ENCODE peak calls at places on chromosomes 2 and 18, in four cellular contexts. One of them, this sample, is unnamed.

GRCh38 chr18:57585846-57586242 is 658 bp downstream of the FECH start:
- DNase-seq in HepG2: no peak
- DNase-seq in K562: no peak
- DNase-seq in WTC11: no peak
- DNase-seq in this sample: no peak

GRCh38 chr2:73109796-73110540 is 2.8 kb downstream of the RAB11FIP5 start:
- DNase-seq in K562: no peak
- DNase-seq in WTC11: no peak
- DNase-seq in HepG2: no peak
- DNase-seq in this sample: no peak

GRCh38 chr2:180191352-180192124 is 184.4 kb upstream of the CWC22 start:
- DNase-seq in HepG2: no peak
- DNase-seq in K562: no peak
- DNase-seq in WTC11: no peak
- DNase-seq in this sample: no peak

GRCh38 chr2:72007402-72007801 is 140.3 kb downstream of the CYP26B1 start:
- DNase-seq in K562: no peak
- DNase-seq in WTC11: no peak
- DNase-seq in HepG2: no peak
- DNase-seq in this sample: no peak

GRCh38 chr2:54471221-54471711 is 15.1 kb downstream of the SPTBN1 start:
- DNase-seq in HepG2: peak; percentile 90
- DNase-seq in WTC11: no peak
- DNase-seq in K562: no peak
- DNase-seq in this sample: peak; percentile 55

GRCh38 chr2:43206602-43207001 is 19.8 kb downstream of the ZFP36L2 start:
- DNase-seq in K562: no peak
- DNase-seq in HepG2: no peak
- DNase-seq in WTC11: no peak
- DNase-seq in this sample: no peak

GRCh38 chr2:60337142-60337497 is 216.3 kb downstream of the BCL11A start:
- DNase-seq in HepG2: no peak
- DNase-seq in WTC11: peak; percentile 52
- DNase-seq in K562: peak; percentile 8
- DNase-seq in this sample: no peak

GRCh38 chr2:99480390-99480789 is 9.4 kb downstream of the REV1 start:
- DNase-seq in HepG2: no peak
- DNase-seq in K562: no peak
- DNase-seq in WTC11: no peak
- DNase-seq in this sample: no peak

GRCh38 chr2:233915133-233915532 is 2.0 kb upstream of the TRPM8 start:
- DNase-seq in WTC11: no peak
- DNase-seq in K562: peak; percentile 3
- DNase-seq in HepG2: no peak
- DNase-seq in this sample: no peak

GRCh38 chr2:158967731-158968395 is 577 bp upstream of the TANC1 start:
- DNase-seq in WTC11: peak; percentile 58
- DNase-seq in HepG2: no peak
- DNase-seq in K562: no peak
- DNase-seq in this sample: no peak

GRCh38 chr18:58695772-58696171 is 24.5 kb downstream of the MALT1 start:
- DNase-seq in K562: no peak
- DNase-seq in HepG2: no peak
- DNase-seq in WTC11: no peak
- DNase-seq in this sample: no peak

GRCh38 chr2:190822038-190822437 is 58.6 kb upstream of the GLS start:
- DNase-seq in K562: no peak
- DNase-seq in HepG2: no peak
- DNase-seq in WTC11: no peak
- DNase-seq in this sample: no peak

GRCh38 chr2:119257198-119257597 is 33.6 kb downstream of the STEAP3 start:
- DNase-seq in WTC11: no peak
- DNase-seq in HepG2: no peak
- DNase-seq in K562: no peak
- DNase-seq in this sample: no peak

GRCh38 chr2:70688427-70688826 is 79.6 kb downstream of the ADD2 start:
- DNase-seq in WTC11: no peak
- DNase-seq in K562: no peak
- DNase-seq in HepG2: no peak
- DNase-seq in this sample: no peak

GRCh38 chr2:241112046-241112445 is 10.0 kb upstream of the MTERF4 start:
- DNase-seq in K562: no peak
- DNase-seq in HepG2: no peak
- DNase-seq in WTC11: no peak
- DNase-seq in this sample: no peak

GRCh38 chr2:160670618-160671017 is 177.0 kb upstream of the RBMS1 start:
- DNase-seq in HepG2: no peak
- DNase-seq in WTC11: no peak
- DNase-seq in K562: no peak
- DNase-seq in this sample: no peak

GRCh38 chr2:48912110-48912509 is 156.6 kb upstream of the LHCGR start:
- DNase-seq in WTC11: no peak
- DNase-seq in K562: peak; percentile 2
- DNase-seq in HepG2: no peak
- DNase-seq in this sample: no peak

GRCh38 chr2:161415467-161416293 is 417 bp upstream of the TBR1 start:
- DNase-seq in WTC11: no peak
- DNase-seq in K562: no peak
- DNase-seq in HepG2: peak; percentile 10
- DNase-seq in this sample: no peak

GRCh38 chr18:46481048-46481846 is 175.8 kb downstream of the LOXHD1 start:
- DNase-seq in WTC11: peak; percentile 80
- DNase-seq in K562: peak; percentile 56
- DNase-seq in HepG2: peak; percentile 28
- DNase-seq in this sample: no peak

GRCh38 chr18:48922203-48922800 is 28.5 kb downstream of the SMAD7 start:
- DNase-seq in K562: no peak
- DNase-seq in WTC11: peak; percentile 0
- DNase-seq in HepG2: no peak
- DNase-seq in this sample: no peak

GRCh38 chr2:190535586-190535985 is 1.1 kb upstream of the NEMP2 start:
- DNase-seq in WTC11: no peak
- DNase-seq in K562: no peak
- DNase-seq in HepG2: no peak
- DNase-seq in this sample: no peak

GRCh38 chr18:48166336-48166875 is 235.9 kb upstream of the SMAD2 start:
- DNase-seq in WTC11: no peak
- DNase-seq in K562: no peak
- DNase-seq in HepG2: no peak
- DNase-seq in this sample: no peak

GRCh38 chr2:219499555-219499954 is 864 bp downstream of the GMPPA start:
- DNase-seq in WTC11: no peak
- DNase-seq in K562: no peak
- DNase-seq in HepG2: no peak
- DNase-seq in this sample: no peak

GRCh38 chr2:238097988-238098853 is 1.9 kb upstream of the ESPNL start:
- DNase-seq in K562: peak; percentile 87
- DNase-seq in HepG2: no peak
- DNase-seq in WTC11: peak; percentile 81
- DNase-seq in this sample: no peak

GRCh38 chr2:20034821-20035220 is 16.6 kb downstream of the LAPTM4A start:
- DNase-seq in WTC11: no peak
- DNase-seq in K562: no peak
- DNase-seq in HepG2: no peak
- DNase-seq in this sample: no peak

GRCh38 chr2:62320657-62321357 is 124.9 kb downstream of the B3GNT2 start:
- DNase-seq in WTC11: no peak
- DNase-seq in HepG2: no peak
- DNase-seq in K562: no peak
- DNase-seq in this sample: no peak

GRCh38 chr18:11570770-11571169 is 38.6 kb upstream of the SLC35G4 start:
- DNase-seq in WTC11: no peak
- DNase-seq in K562: peak; percentile 17
- DNase-seq in HepG2: no peak
- DNase-seq in this sample: no peak

GRCh38 chr2:206647985-206648384 is 5.7 kb downstream of the FAM237A start:
- DNase-seq in HepG2: no peak
- DNase-seq in WTC11: no peak
- DNase-seq in K562: no peak
- DNase-seq in this sample: no peak

GRCh38 chr2:174771631-174772491 is 7.6 kb upstream of the CHRNA1 start:
- DNase-seq in HepG2: peak; percentile 64
- DNase-seq in K562: peak; percentile 71
- DNase-seq in WTC11: peak; percentile 90
- DNase-seq in this sample: no peak

GRCh38 chr2:230863031-230863430 is 1.7 kb upstream of the ITM2C start:
- DNase-seq in HepG2: no peak
- DNase-seq in WTC11: no peak
- DNase-seq in K562: no peak
- DNase-seq in this sample: no peak

GRCh38 chr2:45344071-45344470 is 267.0 kb downstream of the SRBD1 start:
- DNase-seq in K562: no peak
- DNase-seq in HepG2: no peak
- DNase-seq in WTC11: no peak
- DNase-seq in this sample: no peak

GRCh38 chr18:36526611-36527010 is 229.1 kb downstream of the FHOD3 start:
- DNase-seq in K562: no peak
- DNase-seq in HepG2: no peak
- DNase-seq in WTC11: no peak
- DNase-seq in this sample: no peak

GRCh38 chr2:235051436-235052260 is 99.8 kb downstream of the SH3BP4 start:
- DNase-seq in K562: no peak
- DNase-seq in HepG2: no peak
- DNase-seq in WTC11: no peak
- DNase-seq in this sample: no peak

GRCh38 chr2:150621800-150622199 is 134.3 kb upstream of the RND3 start:
- DNase-seq in WTC11: no peak
- DNase-seq in K562: no peak
- DNase-seq in HepG2: no peak
- DNase-seq in this sample: no peak

GRCh38 chr18:5295231-5295920 is at the start of gene ZBTB14:
- DNase-seq in K562: peak; percentile 82
- DNase-seq in HepG2: peak; percentile 36
- DNase-seq in WTC11: peak; percentile 48
- DNase-seq in this sample: no peak

GRCh38 chr18:5294113-5294617 is 1.4 kb downstream of the ZBTB14 start:
- DNase-seq in HepG2: no peak
- DNase-seq in WTC11: no peak
- DNase-seq in K562: peak; percentile 62
- DNase-seq in this sample: no peak

GRCh38 chr18:5296706-5297320 is 1.3 kb upstream of the ZBTB14 start:
- DNase-seq in HepG2: peak; percentile 43
- DNase-seq in WTC11: peak; percentile 81
- DNase-seq in K562: peak; percentile 90
- DNase-seq in this sample: no peak

GRCh38 chr18:5295981-5296705 is 617 bp upstream of the ZBTB14 start:
- DNase-seq in K562: peak; percentile 98
- DNase-seq in HepG2: peak; percentile 90
- DNase-seq in WTC11: peak; percentile 90
- DNase-seq in this sample: peak; percentile 62

GRCh38 chr18:5294618-5295230 is 802 bp downstream of the ZBTB14 start:
- DNase-seq in WTC11: peak; percentile 47
- DNase-seq in K562: no peak
- DNase-seq in HepG2: peak; percentile 27
- DNase-seq in this sample: no peak
- TF ChIP-seq TCF7 in WTC11: no peak
- TF ChIP-seq TCF7 in K562: no peak
- TF ChIP-seq TCF7 in HepG2: no peak
- TF ChIP-seq TCF7 in this sample: no peak

GRCh38 chr18:9405130-9405529 is 70.2 kb upstream of the RALBP1 start:
- DNase-seq in WTC11: no peak
- DNase-seq in HepG2: no peak
- DNase-seq in K562: peak; percentile 49
- DNase-seq in this sample: no peak
- TF ChIP-seq TCF7 in WTC11: no peak
- TF ChIP-seq TCF7 in HepG2: no peak
- TF ChIP-seq TCF7 in K562: no peak
- TF ChIP-seq TCF7 in this sample: no peak

GRCh38 chr18:34025172-34025801 is 199.4 kb downstream of the NOL4 start:
- DNase-seq in K562: no peak
- DNase-seq in WTC11: no peak
- DNase-seq in HepG2: no peak
- DNase-seq in this sample: no peak

GRCh38 chr18:34028341-34028740 is 196.4 kb downstream of the NOL4 start:
- DNase-seq in K562: no peak
- DNase-seq in HepG2: no peak
- DNase-seq in WTC11: no peak
- DNase-seq in this sample: no peak

GRCh38 chr18:34018358-34018757 is 206.4 kb downstream of the NOL4 start:
- DNase-seq in WTC11: no peak
- DNase-seq in K562: no peak
- DNase-seq in HepG2: no peak
- DNase-seq in this sample: no peak

GRCh38 chr18:34023471-34023870 is 201.2 kb downstream of the NOL4 start:
- DNase-seq in K562: no peak
- DNase-seq in HepG2: no peak
- DNase-seq in WTC11: no peak
- DNase-seq in this sample: no peak
- TF ChIP-seq TCF7 in K562: no peak
- TF ChIP-seq TCF7 in HepG2: no peak
- TF ChIP-seq TCF7 in WTC11: no peak
- TF ChIP-seq TCF7 in this sample: no peak

GRCh38 chr2:108640731-108641130 is 78.6 kb upstream of the RANBP2 start:
- DNase-seq in K562: no peak
- DNase-seq in HepG2: no peak
- DNase-seq in WTC11: no peak
- DNase-seq in this sample: no peak
- TF ChIP-seq TCF7 in K562: no peak
- TF ChIP-seq TCF7 in HepG2: no peak
- TF ChIP-seq TCF7 in WTC11: no peak
- TF ChIP-seq TCF7 in this sample: no peak

GRCh38 chr18:55950379-55951166 is 362.6 kb upstream of the TCF4 start:
- DNase-seq in HepG2: no peak
- DNase-seq in K562: peak; percentile 12
- DNase-seq in WTC11: no peak
- DNase-seq in this sample: no peak

DNA sequence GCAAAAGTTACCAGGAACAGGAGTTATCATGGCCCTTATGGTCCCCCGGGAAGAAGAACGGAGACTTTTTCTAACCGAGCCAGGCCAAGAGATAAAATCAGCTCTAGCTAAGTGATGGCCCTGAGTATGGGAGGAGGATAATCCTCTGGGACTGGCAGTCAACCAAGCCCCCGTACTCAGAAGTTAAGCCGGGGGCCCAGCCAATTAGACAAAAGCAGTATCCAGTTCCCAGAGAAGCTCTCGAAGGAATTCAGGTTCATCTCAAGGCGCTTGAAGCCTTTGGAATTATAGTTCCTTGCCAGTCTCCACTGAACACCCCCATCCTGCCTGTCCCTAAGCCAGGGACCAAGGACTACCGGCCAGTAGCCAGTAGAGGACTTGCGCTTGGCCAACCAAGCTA is 365.3 kb upstream of the TCF4 start:
- DNase-seq in K562: no peak
- DNase-seq in WTC11: no peak
- DNase-seq in HepG2: no peak
- DNase-seq in this sample: no peak
- TF ChIP-seq TCF7 in K562: no peak
- TF ChIP-seq TCF7 in WTC11: no peak
- TF ChIP-seq TCF7 in HepG2: no peak
- TF ChIP-seq TCF7 in this sample: no peak

GRCh38 chr2:24169031-24169430 is 5.8 kb upstream of the FAM228A start:
- DNase-seq in HepG2: no peak
- DNase-seq in K562: no peak
- DNase-seq in WTC11: no peak
- DNase-seq in this sample: no peak
- TF ChIP-seq TCF7 in HepG2: no peak
- TF ChIP-seq TCF7 in K562: no peak
- TF ChIP-seq TCF7 in WTC11: no peak
- TF ChIP-seq TCF7 in this sample: no peak

This sample was measured in GM12878.